ENCODE peak calls at places on chromosomes 4 and X, in eight cellular contexts. A is bronchial epithelial cell, G is upper lobe of right lung, Z is uterus, X is fibroblast of lung, T is lower leg skin, D is sigmoid colon, M is tibial artery. K is an unnamed sample.

GRCh38 chrX:16971694-16972093 is 25.2 kb downstream of the REPS2 start:
- DNase-seq in A (no peak), G (no peak), Z (no peak), X (no peak), T (no peak), D (no peak), M (no peak), K (no peak)

GRCh38 chrX:31117195-31117594 is 45.4 kb upstream of the FTHL17 start:
- DNase-seq in A (no peak), G (no peak), Z (no peak), X (no peak), T (no peak), D (no peak), M (no peak), K (no peak)

GRCh38 chr4:110808371-110808878 is 185.5 kb upstream of the PITX2 start:
- DNase-seq in A (no peak), G (no peak), Z (no peak), X (peak), T (no peak), D (no peak), M (no peak), K (no peak)

GRCh38 chr4:158914178-158914577 is 145.4 kb downstream of the FNIP2 start:
- DNase-seq in A (peak), G (no peak), Z (no peak), X (peak), T (no peak), D (no peak), M (no peak), K (no peak)

GRCh38 chrX:650801-651200 is 20.2 kb downstream of the SHOX start:
- DNase-seq in A (no peak), G (no peak), Z (no peak), X (no peak), T (no peak), D (no peak), M (peak), K (no peak)

GRCh38 chr4:105895609-105896460 is 564 bp downstream of the NPNT start:
- DNase-seq in A (peak), G (peak), Z (peak), X (peak), T (peak), D (no peak), M (peak), K (no peak)

GRCh38 chrX:17860179-17860780 is 818 bp downstream of the RAI2 start:
- DNase-seq in A (no peak), G (peak), Z (no peak), X (peak), T (no peak), D (peak), M (no peak), K (no peak)

GRCh38 chr4:40199999-40200880 is 3.4 kb downstream of the RHOH start:
- DNase-seq in A (no peak), G (no peak), Z (peak), X (peak), T (no peak), D (no peak), M (no peak), K (peak)

GRCh38 chr4:135839712-135840111 is 1638.1 kb upstream of the PABPC4L start:
- DNase-seq in A (no peak), G (no peak), Z (no peak), X (no peak), T (no peak), D (no peak), M (no peak), K (no peak)

GRCh38 chr4:87204559-87204958 is 15.9 kb downstream of the KLHL8 start:
- DNase-seq in A (no peak), G (no peak), Z (no peak), X (no peak), T (no peak), D (no peak), M (no peak), K (no peak)

GRCh38 chr4:41212221-41213203 is 1.8 kb downstream of the APBB2 start:
- DNase-seq in A (peak), G (no peak), Z (peak), X (peak), T (no peak), D (peak), M (no peak), K (no peak)

GRCh38 chr4:113971706-113972360 is 7.6 kb downstream of the ARSJ start:
- DNase-seq in A (peak), G (no peak), Z (no peak), X (peak), T (no peak), D (no peak), M (no peak), K (no peak)

GRCh38 chr4:95693594-95693993 is 144.8 kb upstream of the UNC5C start:
- DNase-seq in A (peak), G (no peak), Z (no peak), X (peak), T (no peak), D (no peak), M (no peak), K (no peak)

GRCh38 chr4:122688529-122688928 is 44.0 kb upstream of the BBS12 start:
- DNase-seq in A (no peak), G (no peak), Z (no peak), X (peak), T (no peak), D (no peak), M (no peak), K (no peak)

GRCh38 chrX:132367984-132368383 is 120.9 kb downstream of the MBNL3 start:
- DNase-seq in A (peak), G (no peak), Z (no peak), X (no peak), T (no peak), D (no peak), M (no peak), K (no peak)

GRCh38 chr4:106036848-106037247 is 141.6 kb downstream of the NPNT start:
- DNase-seq in A (no peak), G (no peak), Z (no peak), X (no peak), T (no peak), D (no peak), M (no peak), K (no peak)

GRCh38 chr4:126123933-126124332 is 809.2 kb downstream of the FAT4 start:
- DNase-seq in A (no peak), G (no peak), Z (no peak), X (peak), T (no peak), D (no peak), M (no peak), K (no peak)

GRCh38 chr4:2073808-2074481 is 14.8 kb downstream of the NAT8L start:
- DNase-seq in A (no peak), G (peak), Z (no peak), X (no peak), T (no peak), D (peak), M (peak), K (no peak)

GRCh38 chrX:68978211-68978780 is 149.5 kb downstream of the EFNB1 start:
- DNase-seq in A (no peak), G (no peak), Z (no peak), X (peak), T (no peak), D (no peak), M (no peak), K (no peak)

GRCh38 chr4:53967971-53968370 is 96.4 kb downstream of the CHIC2 start:
- DNase-seq in A (peak), G (no peak), Z (no peak), X (no peak), T (no peak), D (no peak), M (no peak), K (no peak)

GRCh38 chrX:103343105-103343504 is 13.1 kb downstream of the TCEAL7 start:
- DNase-seq in A (peak), G (no peak), Z (peak), X (peak), T (no peak), D (no peak), M (no peak), K (no peak)

GRCh38 chr4:136183513-136183912 is 1348.8 kb downstream of the PCDH18 start:
- DNase-seq in A (no peak), G (no peak), Z (no peak), X (no peak), T (no peak), D (no peak), M (no peak), K (no peak)

GRCh38 chr4:112938461-112939058 is 110.9 kb upstream of the ANK2 start:
- DNase-seq in A (peak), G (no peak), Z (no peak), X (peak), T (no peak), D (no peak), M (no peak), K (no peak)

GRCh38 chr4:108118505-108118904 is 50.2 kb downstream of the LEF1 start:
- DNase-seq in A (peak), G (no peak), Z (no peak), X (no peak), T (no peak), D (no peak), M (no peak), K (no peak)

GRCh38 chrX:1464282-1465131 is 11.8 kb upstream of the ASMTL start:
- DNase-seq in A (no peak), G (peak), Z (no peak), X (no peak), T (peak), D (peak), M (peak), K (no peak)

GRCh38 chr4:168830777-168831512 is 179.1 kb downstream of the CBR4 start:
- DNase-seq in A (no peak), G (no peak), Z (no peak), X (peak), T (no peak), D (no peak), M (no peak), K (no peak)

GRCh38 chr4:129218355-129218754 is 122.4 kb downstream of the C4orf33 start:
- DNase-seq in A (no peak), G (no peak), Z (no peak), X (peak), T (no peak), D (no peak), M (no peak), K (no peak)

GRCh38 chr4:184383497-184384055 is 90.8 kb downstream of the IRF2 start:
- DNase-seq in A (peak), G (no peak), Z (peak), X (peak), T (no peak), D (peak), M (peak), K (no peak)

GRCh38 chr4:188190461-188190860 is 51.2 kb downstream of the TRIML1 start:
- DNase-seq in A (no peak), G (no peak), Z (no peak), X (no peak), T (no peak), D (no peak), M (no peak), K (no peak)

GRCh38 chr4:6193399-6193798 is 7.0 kb downstream of the JAKMIP1 start:
- DNase-seq in A (no peak), G (no peak), Z (no peak), X (no peak), T (no peak), D (peak), M (peak), K (no peak)

GRCh38 chrX:12319955-12320354 is 181.7 kb downstream of the FRMPD4 start:
- DNase-seq in A (no peak), G (no peak), Z (no peak), X (no peak), T (no peak), D (no peak), M (no peak), K (no peak)

GRCh38 chr4:1984406-1985191 is 24.2 kb downstream of the NELFA start:
- DNase-seq in A (no peak), G (peak), Z (no peak), X (no peak), T (peak), D (no peak), M (no peak), K (no peak)

GRCh38 chr4:104128850-104129213 is 365.9 kb downstream of the CXXC4 start:
- DNase-seq in A (peak), G (no peak), Z (no peak), X (no peak), T (no peak), D (no peak), M (no peak), K (no peak)

GRCh38 chr4:83910693-83911092 is 374.8 kb downstream of the GPAT3 start:
- DNase-seq in A (no peak), G (no peak), Z (no peak), X (no peak), T (no peak), D (no peak), M (no peak), K (no peak)

DNA sequence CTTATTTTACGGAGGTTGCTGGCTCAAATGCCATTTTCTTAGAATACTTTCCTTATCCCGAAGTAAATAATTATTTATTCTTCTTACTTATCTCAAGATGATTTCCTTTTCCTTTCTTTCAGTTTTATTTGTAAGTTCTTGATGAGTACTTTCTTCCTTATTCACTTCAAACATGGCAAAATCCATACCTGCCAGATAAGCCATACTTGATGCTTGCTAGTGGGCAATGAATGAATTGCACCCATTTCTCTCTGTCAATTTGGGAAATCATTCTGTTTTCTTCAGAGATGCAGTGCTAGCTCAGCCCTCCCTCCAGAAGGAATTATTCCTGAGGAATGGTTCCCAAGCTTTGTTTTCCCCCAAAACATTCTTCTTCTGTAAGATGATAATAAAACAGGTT is 598.3 kb downstream of the SPRY1 start:
- DNase-seq in A (no peak), G (no peak), Z (no peak), X (peak), T (no peak), D (no peak), M (no peak), K (no peak)
- TF ChIP-seq CTCF in A (peak), G (no peak), Z (no peak), X (no peak), T (no peak), D (no peak), M (no peak), K (no peak)

DNA sequence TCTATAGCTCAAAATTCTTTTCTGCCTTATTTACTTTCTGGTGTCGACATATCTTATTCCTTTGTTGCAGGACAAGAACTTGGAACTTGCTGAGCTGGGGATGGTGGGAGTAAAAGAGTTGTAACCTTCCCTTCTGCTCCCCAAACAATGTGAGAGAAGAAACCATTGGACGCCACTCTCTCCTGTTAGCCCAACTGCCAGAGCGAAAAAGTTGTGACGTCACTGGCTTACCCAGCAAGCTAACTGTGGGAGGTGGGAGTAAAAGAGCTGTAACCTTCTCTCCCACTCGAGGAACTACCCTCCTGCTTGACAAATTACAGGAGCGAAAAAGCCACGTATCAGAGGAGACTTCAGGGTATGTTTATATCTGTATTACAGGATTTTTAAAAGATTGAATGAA is 90.0 kb upstream of the PCDH10 start:
- DNase-seq in A (no peak), G (no peak), Z (no peak), X (no peak), T (no peak), D (no peak), M (no peak), K (no peak)
- H3K4me3 ChIP-seq in A (no peak), G (no peak), Z (no peak), X (no peak), T (no peak), D (no peak), M (no peak), K (no peak)

DNA sequence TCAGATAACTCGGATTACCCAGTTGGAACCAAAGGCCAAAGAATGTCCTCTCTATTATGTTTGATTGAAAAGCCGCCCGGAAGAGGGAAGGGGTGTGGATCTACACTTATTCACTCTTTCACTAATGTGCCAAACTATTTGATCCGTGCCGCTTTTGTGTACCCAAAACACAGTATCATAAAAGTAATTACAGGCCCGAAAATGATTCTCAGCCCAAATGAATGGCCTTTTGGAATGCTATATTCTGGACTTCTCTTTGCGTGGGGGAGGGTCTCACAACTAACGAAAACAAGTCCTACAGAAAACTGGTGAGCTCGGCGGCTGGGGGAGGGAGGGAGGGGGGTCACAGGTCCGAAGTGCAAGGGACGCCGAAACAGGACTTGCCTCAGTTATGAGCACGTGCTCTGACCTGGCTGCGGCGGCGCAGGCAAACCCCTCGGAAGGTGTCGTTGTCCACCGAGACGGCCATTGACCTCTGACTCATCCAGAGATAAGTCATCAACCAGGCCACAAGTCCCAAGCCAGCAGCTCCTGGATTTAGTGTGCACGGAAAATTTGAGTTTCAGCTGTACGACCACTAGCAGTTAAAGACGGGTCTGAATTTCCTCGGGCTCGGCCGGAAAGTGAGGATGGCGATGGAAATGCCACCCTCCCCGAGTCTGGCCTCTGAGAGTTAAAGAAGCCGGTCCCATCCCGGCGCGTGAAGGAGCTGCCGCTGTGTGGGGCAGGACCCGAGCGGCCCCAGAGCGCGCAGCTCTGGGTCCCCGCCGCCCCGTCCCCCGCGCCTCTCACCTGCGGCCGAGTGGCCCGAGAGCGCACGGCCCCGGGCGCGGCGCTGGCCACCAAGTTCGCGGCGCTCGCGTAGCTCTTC is 721 bp downstream of the SH3D19 start:
- DNase-seq in A (peak), G (peak), Z (peak), X (peak), T (no peak), D (peak), M (peak), K (no peak)
- TF ChIP-seq CTCF in A (no peak), G (no peak), Z (no peak), X (no peak), T (no peak), D (no peak), M (no peak), K (no peak)

GRCh38 chr4:4856071-4857000 is 3.1 kb upstream of the MSX1 start:
- DNase-seq in A (no peak), G (peak), Z (no peak), X (no peak), T (no peak), D (peak), M (peak), K (no peak)
- H3K4me3 ChIP-seq in A (no peak), G (peak), Z (peak), X (peak), T (no peak), D (peak), M (peak), K (no peak)

GRCh38 chrX:19991350-19991718 is 473 bp upstream of the BCLAF3 start:
- DNase-seq in A (no peak), G (no peak), Z (no peak), X (no peak), T (no peak), D (no peak), M (no peak), K (no peak)
- TF ChIP-seq CTCF in A (no peak), G (no peak), Z (no peak), X (no peak), T (no peak), D (no peak), M (no peak), K (no peak)

GRCh38 chrX:153829549-153829798 is 870 bp downstream of the PDZD4 start:
- DNase-seq in A (no peak), G (no peak), Z (no peak), X (no peak), T (no peak), D (peak), M (no peak), K (no peak)
- H3K4me3 ChIP-seq in A (no peak), G (peak), Z (peak), X (no peak), T (no peak), D (peak), M (peak), K (no peak)

GRCh38 chrX:122501652-122502051 is 682.4 kb upstream of the GRIA3 start:
- DNase-seq in A (no peak), G (no peak), Z (no peak), X (no peak), T (no peak), D (no peak), M (no peak), K (no peak)

GRCh38 chrX:122504026-122504425 is 680.1 kb upstream of the GRIA3 start:
- DNase-seq in A (peak), G (no peak), Z (no peak), X (peak), T (no peak), D (no peak), M (no peak), K (no peak)

GRCh38 chrX:122500556-122500955 is 683.5 kb upstream of the GRIA3 start:
- DNase-seq in A (no peak), G (no peak), Z (no peak), X (no peak), T (no peak), D (no peak), M (no peak), K (no peak)
- TF ChIP-seq CTCF in A (no peak), G (no peak), Z (no peak), X (no peak), T (no peak), D (no peak), M (no peak), K (no peak)

K was measured in CD8-positive, alpha-beta T cell.